ENCODE peak calls at places on chromosomes 7 and 10, in eight cellular contexts. T, F, G, R, X, W, H and A are unnamed samples.

GRCh38 chr7:27633062-27633461 is 29.6 kb downstream of the HIBADH start:
- DNase-seq in T (no peak), F (no peak), G (no peak), R (no peak), X (no peak), W (no peak), H (no peak), A (no peak)

GRCh38 chr10:72694476-72695369 is 2.8 kb downstream of the MCU start:
- DNase-seq in T (no peak), F (peak; percentile 47), G (no peak), R (peak; percentile 18), X (no peak), W (peak; percentile 48), H (no peak), A (peak; percentile 34)

GRCh38 chr7:1810521-1810920 is 140.4 kb downstream of the ELFN1 start:
- DNase-seq in T (no peak), F (no peak), G (no peak), R (no peak), X (no peak), W (no peak), H (peak; percentile 25), A (no peak)

GRCh38 chr7:26060713-26061339 is 91.2 kb upstream of the NFE2L3 start:
- DNase-seq in T (no peak), F (no peak), G (no peak), R (no peak), X (no peak), W (no peak), H (no peak), A (peak; percentile 12)

GRCh38 chr10:13311177-13311575 is 11.3 kb upstream of the PHYH start:
- DNase-seq in T (no peak), F (no peak), G (no peak), R (no peak), X (no peak), W (peak; percentile 30), H (no peak), A (no peak)

GRCh38 chr10:116721991-116722392 is 20.4 kb downstream of the HSPA12A start:
- DNase-seq in T (no peak), F (no peak), G (no peak), R (no peak), X (no peak), W (peak; percentile 91), H (no peak), A (peak; percentile 58)

GRCh38 chr10:12960431-12960898 is 41.0 kb downstream of the CCDC3 start:
- DNase-seq in T (no peak), F (peak; percentile 51), G (no peak), R (no peak), X (no peak), W (no peak), H (peak; percentile 89), A (no peak)

GRCh38 chr10:119199231-119199992 is 8.0 kb upstream of the GRK5 start:
- DNase-seq in T (no peak), F (peak; percentile 88), G (peak; percentile 54), R (peak; percentile 50), X (peak; percentile 15), W (peak; percentile 81), H (peak; percentile 71), A (peak; percentile 92)

GRCh38 chr10:70743430-70743788 is 41.8 kb downstream of the TBATA start:
- DNase-seq in T (no peak), F (no peak), G (no peak), R (no peak), X (no peak), W (no peak), H (no peak), A (no peak)

GRCh38 chr7:48130658-48131108 is 40.6 kb upstream of the ABCA13 start:
- DNase-seq in T (no peak), F (no peak), G (no peak), R (no peak), X (no peak), W (peak; percentile 59), H (no peak), A (no peak)

GRCh38 chr7:158255156-158255555 is 332.5 kb downstream of the PTPRN2 start:
- DNase-seq in T (no peak), F (no peak), G (no peak), R (no peak), X (no peak), W (no peak), H (peak; percentile 39), A (no peak)

GRCh38 chr7:158251061-158251965 is 336.3 kb downstream of the PTPRN2 start:
- DNase-seq in T (no peak), F (no peak), G (no peak), R (no peak), X (no peak), W (no peak), H (peak; percentile 38), A (no peak)

GRCh38 chr7:158252081-158252836 is 335.4 kb downstream of the PTPRN2 start:
- DNase-seq in T (no peak), F (no peak), G (no peak), R (no peak), X (no peak), W (no peak), H (peak; percentile 38), A (no peak)

GRCh38 chr7:158255558-158255957 is 332.1 kb downstream of the PTPRN2 start:
- DNase-seq in T (no peak), F (no peak), G (no peak), R (no peak), X (no peak), W (no peak), H (peak; percentile 12), A (no peak)

DNA sequence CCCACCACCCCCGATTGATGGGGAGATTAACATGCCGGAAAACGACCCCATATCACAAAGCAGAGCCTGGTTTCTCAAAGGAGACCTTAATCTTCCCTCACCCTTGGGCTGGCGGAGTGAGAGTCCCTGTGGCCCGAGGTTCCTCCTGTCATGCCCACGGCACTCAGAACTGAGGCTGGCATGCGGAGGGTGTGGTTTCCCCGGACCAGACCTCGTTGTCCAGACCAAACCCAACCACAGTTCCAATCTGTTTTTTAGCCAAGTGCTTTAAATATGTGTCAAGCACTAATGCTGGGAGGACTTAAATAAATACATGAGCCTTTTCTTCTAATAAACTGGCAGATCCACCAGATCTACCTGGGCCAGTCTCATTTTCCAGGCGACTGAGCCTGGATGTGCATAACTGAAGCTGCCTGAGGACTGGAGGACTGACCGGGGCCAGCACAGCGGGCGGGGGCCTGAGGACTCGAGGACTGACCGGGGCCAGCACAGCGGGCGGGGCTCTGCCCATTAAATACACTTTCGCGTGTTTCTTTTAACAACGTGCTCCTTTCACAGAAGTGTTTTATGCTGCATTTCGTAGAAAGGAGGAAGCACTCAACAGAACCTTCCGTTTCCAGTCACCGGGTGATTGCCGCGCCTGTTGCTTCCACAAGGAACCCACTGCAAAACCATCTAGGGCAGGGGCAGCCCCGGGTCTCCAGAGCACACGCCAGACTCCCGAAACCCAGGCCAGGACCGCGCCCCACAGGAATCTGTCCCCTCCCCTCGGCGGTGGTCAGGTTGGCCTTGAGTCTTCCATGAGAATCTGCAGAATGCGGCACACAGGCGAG is 334.6 kb downstream of the PTPRN2 start:
- DNase-seq in T (no peak), F (no peak), G (no peak), R (no peak), X (no peak), W (no peak), H (peak; percentile 45), A (no peak)
- H3K9me3 ChIP-seq in T (peaks cover 3% of the 10 kb centered on the region), F (no peaks in the 10 kb centered on the region), G (no peaks in the 10 kb centered on the region), R (no peaks in the 10 kb centered on the region), X (no peaks in the 10 kb centered on the region), W (peaks cover 8% of the 10 kb centered on the region), H (no peaks in the 10 kb centered on the region), A (no peaks in the 10 kb centered on the region)

GRCh38 chr7:56538541-56539429 is 422.6 kb upstream of the NUPR2 start:
- DNase-seq in T (no peak), F (no peak), G (no peak), R (no peak), X (no peak), W (no peak), H (no peak), A (no peak)
- H3K9me3 ChIP-seq in T (peaks cover 4% of the 10 kb centered on the region), F (no peaks in the 10 kb centered on the region), G (no peaks in the 10 kb centered on the region), R (no peaks in the 10 kb centered on the region), X (no peaks in the 10 kb centered on the region), W (no peaks in the 10 kb centered on the region), H (peaks cover 31% of the 10 kb centered on the region), A (no peaks in the 10 kb centered on the region)

GRCh38 chr10:131698986-131699385 is 201.8 kb upstream of the PPP2R2D start:
- DNase-seq in T (no peak), F (no peak), G (no peak), R (no peak), X (no peak), W (no peak), H (no peak), A (no peak)
- H3K9me3 ChIP-seq in T (no peaks in the 10 kb centered on the region), F (no peaks in the 10 kb centered on the region), G (no peaks in the 10 kb centered on the region), R (no peaks in the 10 kb centered on the region), X (no peaks in the 10 kb centered on the region), W (no peaks in the 10 kb centered on the region), H (no peaks in the 10 kb centered on the region), A (no peaks in the 10 kb centered on the region)

GRCh38 chr7:158263110-158263963 is 324.3 kb downstream of the PTPRN2 start:
- DNase-seq in T (no peak), F (no peak), G (no peak), R (no peak), X (no peak), W (no peak), H (peak; percentile 51), A (no peak)

GRCh38 chr7:158262284-158263109 is 325.1 kb downstream of the PTPRN2 start:
- DNase-seq in T (no peak), F (no peak), G (no peak), R (no peak), X (no peak), W (no peak), H (no peak), A (no peak)

GRCh38 chr7:158265743-158266080 is 321.9 kb downstream of the PTPRN2 start:
- DNase-seq in T (no peak), F (no peak), G (no peak), R (no peak), X (no peak), W (no peak), H (peak; percentile 54), A (no peak)

GRCh38 chr7:158264881-158265742 is 322.5 kb downstream of the PTPRN2 start:
- DNase-seq in T (no peak), F (no peak), G (no peak), R (no peak), X (no peak), W (no peak), H (peak; percentile 51), A (no peak)

GRCh38 chr7:158263964-158264748 is 323.5 kb downstream of the PTPRN2 start:
- DNase-seq in T (no peak), F (peak; percentile 61), G (no peak), R (no peak), X (no peak), W (no peak), H (peak; percentile 32), A (no peak)
- H3K9me3 ChIP-seq in T (peaks cover 10% of the 10 kb centered on the region), F (no peaks in the 10 kb centered on the region), G (no peaks in the 10 kb centered on the region), R (no peaks in the 10 kb centered on the region), X (no peaks in the 10 kb centered on the region), W (peaks cover 15% of the 10 kb centered on the region), H (no peaks in the 10 kb centered on the region), A (no peaks in the 10 kb centered on the region)

GRCh38 chr7:56449762-56450161 is 333.5 kb upstream of the NUPR2 start:
- DNase-seq in T (no peak), F (no peak), G (no peak), R (no peak), X (no peak), W (no peak), H (no peak), A (no peak)
- H3K9me3 ChIP-seq in T (no peaks in the 10 kb centered on the region), F (no peaks in the 10 kb centered on the region), G (no peaks in the 10 kb centered on the region), R (no peaks in the 10 kb centered on the region), X (peaks cover 2% of the 10 kb centered on the region), W (no peaks in the 10 kb centered on the region), H (peaks cover 50% of the 10 kb centered on the region), A (no peaks in the 10 kb centered on the region)